ENCODE peak calls at places on chromosomes 5 and 9, in four cellular contexts. I is PC-9, T is SK-N-SH, B is MM.1S. F is an unnamed sample. For H3K9me2, the result is how much of the 10 kb centered on the place peaks cover.

GRCh38 chr5:178520851-178521250 is 69.3 kb downstream of the COL23A1 start:
- DNase-seq in I (no peak), T (no peak), B (no peak), F (no peak)

GRCh38 chr9:27337833-27338526 is 41.0 kb upstream of the EQTN start:
- DNase-seq in I (no peak), T (no peak), B (no peak), F (no peak)

GRCh38 chr5:5341531-5342292 is 80.8 kb upstream of the ICE1 start:
- DNase-seq in I (no peak), T (no peak), B (no peak), F (peak)

GRCh38 chr9:69462394-69462793 is 137.4 kb downstream of the ENTREP1 start:
- DNase-seq in I (no peak), T (no peak), B (no peak), F (no peak)

GRCh38 chr9:131045300-131046092 is 36.5 kb downstream of the LAMC3 start:
- DNase-seq in I (no peak), T (no peak), B (no peak), F (peak)

GRCh38 chr5:129496875-129497274 is 36.8 kb downstream of the ADAMTS19 start:
- DNase-seq in I (no peak), T (no peak), B (no peak), F (no peak)

GRCh38 chr9:75086443-75087278 is 1.3 kb downstream of the NMRK1 start:
- DNase-seq in I (no peak), T (no peak), B (peak), F (peak)

GRCh38 chr9:115142502-115143265 is 24.7 kb upstream of the TNC start:
- DNase-seq in I (no peak), T (no peak), B (no peak), F (peak)

GRCh38 chr5:129094924-129095797 is 612 bp downstream of the ISOC1 start:
- DNase-seq in I (peak), T (peak), B (peak), F (peak)

GRCh38 chr9:82893549-82893948 is 169.4 kb downstream of the RASEF start:
- DNase-seq in I (no peak), T (no peak), B (no peak), F (no peak)
- H3K9me2 ChIP-seq in I (under half), T (under half), B (under half), F (under half)

GRCh38 chr5:116914869-116915504 is 340.4 kb upstream of the SEMA6A start:
- DNase-seq in I (no peak), T (no peak), B (no peak), F (no peak)
- H3K9me2 ChIP-seq in I (under half), T (under half), B (under half), F (under half)

DNA sequence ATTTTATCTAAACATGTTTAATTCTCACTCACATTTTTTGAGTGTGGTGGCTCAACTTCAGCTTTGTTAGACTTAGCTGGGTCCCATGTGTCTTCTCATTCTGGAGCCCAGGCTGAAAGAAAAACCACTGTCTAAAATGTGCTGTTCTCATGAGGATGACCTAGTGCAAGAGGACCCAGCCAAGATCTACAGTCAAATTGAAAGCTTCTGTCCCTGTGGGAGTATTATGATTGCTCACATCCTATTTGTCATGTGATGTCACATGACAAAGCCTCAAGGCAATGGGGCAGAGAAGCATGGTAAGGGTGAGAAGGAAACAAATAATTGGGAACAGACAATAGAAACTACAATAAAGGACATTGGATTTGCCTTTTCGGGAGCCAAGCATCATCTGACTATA is 113.4 kb upstream of the ASTN2 start:
- DNase-seq in I (no peak), T (no peak), B (no peak), F (peak)
- H3K9me2 ChIP-seq in I (under half), T (under half), B (under half), F (under half)

GRCh38 chr9:108978121-108978694 is 35.1 kb downstream of the CTNNAL1 start:
- DNase-seq in I (no peak), T (no peak), B (no peak), F (no peak)
- H3K9me2 ChIP-seq in I (under half), T (under half), B (under half), F (under half)

GRCh38 chr9:82894961-82895902 is 167.7 kb downstream of the RASEF start:
- DNase-seq in I (no peak), T (peak), B (no peak), F (no peak)
- H3K9me2 ChIP-seq in I (under half), T (under half), B (under half), F (under half)

GRCh38 chr5:148904440-148904839 is 78.0 kb downstream of the ADRB2 start:
- DNase-seq in I (no peak), T (no peak), B (no peak), F (no peak)
- H3K9me2 ChIP-seq in I (under half), T (under half), B (under half), F (under half)

DNA sequence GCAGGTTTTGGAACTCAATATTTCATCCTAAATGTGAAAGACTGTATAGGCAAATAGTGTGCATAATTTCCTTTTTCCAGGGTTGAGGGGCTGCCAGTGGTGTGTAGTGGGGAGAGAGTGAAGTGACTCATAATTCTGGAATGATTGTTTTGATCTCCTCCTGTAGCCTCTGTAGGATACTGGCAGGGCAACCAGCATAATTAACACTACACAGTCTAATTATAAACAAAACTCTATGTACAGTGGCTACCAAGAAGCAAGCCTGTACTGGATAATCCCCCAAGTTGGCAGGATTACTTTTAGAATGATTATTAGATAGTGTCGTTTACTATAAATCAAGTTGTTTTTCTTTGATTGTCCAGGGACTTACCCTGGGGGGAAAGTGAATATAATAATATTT is 32.2 kb downstream of the LNPEP start:
- DNase-seq in I (no peak), T (no peak), B (no peak), F (peak)
- H3K9me2 ChIP-seq in I (under half), T (under half), B (under half), F (under half)

DNA sequence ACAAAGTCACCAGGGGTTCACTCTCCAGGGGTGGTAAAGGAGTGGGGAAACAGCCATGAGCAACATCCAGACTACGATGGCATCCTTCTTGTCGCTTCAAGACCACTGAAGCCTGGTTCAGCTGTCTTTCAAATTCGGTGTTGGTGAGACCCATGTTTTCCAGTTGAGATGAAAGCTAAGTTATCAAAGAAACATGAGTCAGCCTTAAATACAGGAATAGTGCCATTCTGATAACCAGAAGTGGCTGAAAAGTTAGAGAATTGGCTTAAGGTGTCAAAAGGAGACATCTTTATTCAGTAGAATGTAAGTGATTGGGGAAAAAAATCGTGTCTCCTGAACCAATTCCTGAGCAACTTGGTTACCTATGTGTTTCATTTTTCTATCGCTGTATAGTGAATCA is 7.0 kb upstream of the CARD19 start:
- DNase-seq in I (no peak), T (no peak), B (no peak), F (no peak)
- H3K9me2 ChIP-seq in I (under half), T (under half), B (under half), F (under half)

GRCh38 chr9:127789179-127789578 is 3.3 kb downstream of the CDK9 start:
- DNase-seq in I (no peak), T (no peak), B (no peak), F (no peak)

GRCh38 chr9:127790094-127790855 is 4.4 kb downstream of the CDK9 start:
- DNase-seq in I (no peak), T (no peak), B (no peak), F (no peak)

GRCh38 chr9:127785933-127786772 is at the start of gene CDK9:
- DNase-seq in I (peak), T (peak), B (peak), F (peak)

GRCh38 chr9:127786773-127787123 is 914 bp downstream of the CDK9 start:
- DNase-seq in I (no peak), T (no peak), B (no peak), F (peak)

GRCh38 chr9:127788337-127789011 is 2.6 kb downstream of the CDK9 start:
- DNase-seq in I (no peak), T (no peak), B (peak), F (no peak)
- H3K9me2 ChIP-seq in I (under half), T (under half), B (under half), F (under half)

DNA sequence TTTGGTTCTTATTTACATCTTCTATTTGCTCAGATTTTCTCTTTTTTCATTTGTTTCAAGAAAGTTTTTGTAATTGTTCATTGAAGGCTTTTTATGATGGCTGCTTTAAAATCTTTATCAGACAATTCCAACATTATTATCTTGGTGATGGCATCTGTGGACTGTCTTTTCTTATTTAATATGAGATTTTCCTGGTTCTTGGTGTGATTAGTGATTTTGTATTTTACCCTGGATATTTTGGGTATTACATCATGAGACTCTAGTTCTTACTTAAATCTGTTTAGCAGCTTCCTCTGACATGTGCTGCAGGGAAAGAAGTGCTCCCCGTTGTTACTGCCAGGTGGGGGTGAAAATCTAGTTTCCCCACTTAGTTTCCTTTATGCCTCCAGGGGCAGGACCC is 94.2 kb upstream of the ANKH start:
- DNase-seq in I (no peak), T (no peak), B (no peak), F (no peak)
- H3K9me2 ChIP-seq in I (under half), T (under half), B (under half), F (under half)

F was measured in GM23248.